ENCODE peak calls at places on chromosomes 13 and 19, in four cellular contexts. I is GM12878, D is K562, T is H1. N is an unnamed sample.

GRCh38 chr19:51018745-51019543 is 565 bp downstream of the KLK10 start:
- DNase-seq in I (no peak), D (no peak), T (no peak), N (no peak)

GRCh38 chr13:51246411-51247298 is 24.5 kb downstream of the FAM124A start:
- DNase-seq in I (no peak), D (no peak), T (no peak), N (no peak)

GRCh38 chr13:112107289-112107688 is 40.3 kb downstream of the SOX1 start:
- DNase-seq in I (no peak), D (no peak), T (no peak), N (no peak)

GRCh38 chr13:110303644-110304043 is 3.3 kb downstream of the COL4A1 start:
- DNase-seq in I (no peak), D (no peak), T (no peak), N (no peak)

GRCh38 chr19:50432221-50432626 is 468 bp upstream of the MYBPC2 start:
- DNase-seq in I (no peak), D (no peak), T (no peak), N (no peak)

GRCh38 chr13:94119360-94119936 is 360.0 kb downstream of the DCT start:
- DNase-seq in I (no peak), D (no peak), T (no peak), N (no peak)

GRCh38 chr13:91112191-91112579 is 235.3 kb upstream of the MIR17HG start:
- DNase-seq in I (no peak), D (no peak), T (no peak), N (no peak)

GRCh38 chr19:15107056-15108010 is at the start of gene SYDE1:
- DNase-seq in I (no peak), D (no peak), T (no peak), N (peak)

GRCh38 chr19:31164666-31165265 is 184.5 kb downstream of the TSHZ3 start:
- DNase-seq in I (no peak), D (no peak), T (no peak), N (no peak)

GRCh38 chr19:45505151-45505995 is 1.9 kb upstream of the VASP start:
- DNase-seq in I (no peak), D (no peak), T (no peak), N (peak)

GRCh38 chr19:11551603-11552235 is 7.3 kb downstream of the ELOF1 start:
- DNase-seq in I (no peak), D (peak), T (no peak), N (no peak)

GRCh38 chr13:100707818-100708740 is 33.5 kb upstream of the TMTC4 start:
- DNase-seq in I (no peak), D (no peak), T (no peak), N (no peak)

GRCh38 chr13:93246069-93246468 is 19.5 kb downstream of the GPC6 start:
- DNase-seq in I (no peak), D (no peak), T (no peak), N (no peak)

GRCh38 chr19:48290341-48290922 is 20.6 kb downstream of the ZNF114 start:
- DNase-seq in I (no peak), D (no peak), T (peak), N (peak)

GRCh38 chr19:16338470-16339360 is 14.1 kb downstream of the KLF2 start:
- DNase-seq in I (peak), D (no peak), T (no peak), N (peak)

GRCh38 chr13:94309997-94310842 is 169.3 kb downstream of the DCT start:
- DNase-seq in I (no peak), D (no peak), T (no peak), N (peak)

GRCh38 chr19:5083547-5083965 is 114.6 kb downstream of the KDM4B start:
- DNase-seq in I (no peak), D (no peak), T (no peak), N (no peak)

GRCh38 chr13:72696590-72696989 is 30.8 kb downstream of the MZT1 start:
- DNase-seq in I (no peak), D (no peak), T (no peak), N (peak)

GRCh38 chr13:80237646-80238045 is 103.3 kb downstream of the SPRY2 start:
- DNase-seq in I (no peak), D (no peak), T (no peak), N (peak)

GRCh38 chr19:35436477-35437141 is 11.4 kb upstream of the FFAR2 start:
- DNase-seq in I (no peak), D (no peak), T (no peak), N (no peak)

GRCh38 chr19:29681422-29682235 is 16.4 kb downstream of the PLEKHF1 start:
- DNase-seq in I (no peak), D (no peak), T (no peak), N (no peak)
- TF ChIP-seq CHD1 in I (no peak), D (no peak), T (no peak), N (no peak)

DNA sequence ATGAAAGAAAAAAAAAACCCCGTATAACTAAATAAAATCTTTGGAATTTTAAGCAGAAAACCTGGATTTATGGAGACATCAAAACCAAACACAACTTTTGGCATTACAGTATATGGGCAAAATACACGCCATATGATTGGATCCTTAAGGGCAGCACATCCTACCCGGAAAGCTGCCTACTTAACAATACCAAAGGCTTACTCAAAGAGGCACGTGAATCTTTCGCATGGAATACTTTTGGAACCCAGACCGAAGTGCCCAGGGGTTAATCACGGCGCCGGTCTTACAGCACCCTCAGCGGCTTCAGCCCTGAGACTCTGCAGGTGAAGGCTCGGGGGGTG is 385 bp downstream of the CCDC169 start:
- DNase-seq in I (no peak), D (no peak), T (no peak), N (peak)
- TF ChIP-seq CHD1 in I (no peak), D (no peak), T (no peak), N (no peak)

GRCh38 chr19:55116232-55117062 is 990 bp downstream of the PPP1R12C start:
- DNase-seq in I (no peak), D (peak), T (no peak), N (peak)
- TF ChIP-seq CHD1 in I (no peak), D (no peak), T (no peak), N (no peak)

GRCh38 chr19:32881766-32882165 is 12.2 kb upstream of the SLC7A9 start:
- DNase-seq in I (no peak), D (no peak), T (no peak), N (no peak)

GRCh38 chr19:32877977-32878745 is 8.6 kb upstream of the SLC7A9 start:
- DNase-seq in I (no peak), D (no peak), T (no peak), N (no peak)

GRCh38 chr19:32878988-32879387 is 9.4 kb upstream of the SLC7A9 start:
- DNase-seq in I (no peak), D (no peak), T (no peak), N (no peak)

GRCh38 chr19:32879741-32880140 is 10.2 kb upstream of the SLC7A9 start:
- DNase-seq in I (no peak), D (no peak), T (no peak), N (no peak)

GRCh38 chr19:32880607-32881006 is 11.0 kb upstream of the SLC7A9 start:
- DNase-seq in I (no peak), D (no peak), T (no peak), N (no peak)
- TF ChIP-seq CHD1 in I (no peak), D (no peak), T (no peak), N (no peak)

GRCh38 chr13:85512421-85512820 is 286.8 kb downstream of the SLITRK6 start:
- DNase-seq in I (no peak), D (no peak), T (no peak), N (no peak)
- TF ChIP-seq CHD1 in I (no peak), D (no peak), T (no peak), N (no peak)

DNA sequence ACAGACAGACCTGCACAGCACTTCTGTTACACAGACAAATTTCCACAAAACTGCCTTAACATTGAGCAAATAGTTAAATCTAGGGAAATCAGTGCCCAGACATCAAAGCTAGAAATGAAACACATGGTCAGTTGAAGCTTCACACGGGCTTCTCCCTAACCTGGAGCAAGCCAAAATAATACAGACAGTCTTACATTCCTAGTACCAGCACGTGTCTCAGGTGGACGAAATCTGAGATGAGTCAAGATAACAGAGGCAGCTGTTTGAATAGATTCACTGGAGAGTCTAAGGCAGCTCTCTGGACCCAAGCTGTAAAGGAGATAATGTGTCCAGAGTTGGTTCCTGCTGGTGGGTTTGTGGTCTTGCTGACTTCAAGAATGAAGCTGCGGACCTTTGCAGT is 4.1 kb upstream of the ZNF699 start:
- DNase-seq in I (no peak), D (no peak), T (no peak), N (no peak)
- TF ChIP-seq CHD1 in I (no peak), D (no peak), T (no peak), N (no peak)

DNA sequence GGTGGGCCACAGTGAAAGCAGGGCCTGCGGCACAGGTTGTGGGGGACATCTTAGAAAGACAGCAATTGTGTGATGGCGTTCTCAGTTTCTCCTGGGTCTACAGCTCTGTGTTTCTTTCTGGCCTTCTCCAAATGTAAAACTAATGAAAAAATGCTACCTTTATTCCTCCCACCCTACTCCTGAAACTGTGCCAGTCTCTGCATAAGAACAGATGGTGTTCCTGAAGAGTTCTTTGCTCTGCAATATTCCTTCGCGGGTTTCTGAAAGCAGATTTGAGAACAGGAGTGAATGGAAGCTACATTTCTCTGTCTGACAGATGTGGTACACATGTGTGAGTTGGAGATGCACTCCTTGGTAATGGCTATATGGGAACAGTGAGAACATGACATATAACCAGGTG is 18.0 kb upstream of the LRCH1 start:
- DNase-seq in I (no peak), D (no peak), T (no peak), N (no peak)
- TF ChIP-seq CHD1 in I (no peak), D (no peak), T (no peak), N (no peak)

DNA sequence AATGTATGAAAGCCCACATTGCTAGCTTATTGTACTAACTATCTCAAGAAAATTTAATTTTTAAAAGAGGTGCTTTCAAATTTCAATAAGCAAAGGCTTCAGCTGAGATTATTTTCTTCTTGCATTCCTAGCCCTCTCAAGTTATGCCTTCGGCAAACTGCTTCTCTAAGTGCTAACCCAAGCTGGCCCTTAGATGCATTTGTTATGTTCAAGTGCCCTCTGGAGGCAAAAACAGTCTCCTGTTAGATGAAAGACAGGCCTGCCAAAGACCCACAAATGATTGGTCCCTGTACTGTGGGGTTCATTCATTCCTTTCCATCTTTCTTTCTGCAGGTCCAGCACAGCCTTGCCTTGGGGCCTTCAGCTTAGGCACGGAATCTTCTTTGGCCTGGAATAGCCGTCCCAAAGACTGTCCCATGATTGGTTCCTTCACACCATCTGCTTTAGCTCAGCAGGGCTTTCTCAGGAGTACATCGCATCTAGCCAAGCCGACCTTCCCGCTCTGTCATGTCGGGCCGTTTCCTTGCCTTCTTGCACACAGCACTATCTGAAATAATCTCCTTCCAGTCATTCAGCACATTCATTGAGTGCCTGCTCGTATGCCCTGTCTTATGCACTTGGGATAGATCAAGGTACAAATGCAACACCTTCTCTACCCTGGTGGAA is 26.4 kb upstream of the TPTE2 start:
- DNase-seq in I (no peak), D (peak), T (no peak), N (peak)
- TF ChIP-seq CHD1 in I (no peak), D (no peak), T (no peak), N (no peak)

GRCh38 chr19:38386968-38387549 is 775 bp downstream of the GGN start:
- DNase-seq in I (no peak), D (no peak), T (no peak), N (no peak)
- TF ChIP-seq CHD1 in I (no peak), D (no peak), T (no peak), N (no peak)

GRCh38 chr13:32682740-32683139 is 96.5 kb downstream of the PDS5B start:
- DNase-seq in I (no peak), D (no peak), T (no peak), N (no peak)
- TF ChIP-seq CHD1 in I (no peak), D (no peak), T (no peak), N (no peak)

N was measured in IMR-90.